ENCODE peak calls at places on chromosomes 11 and 22, in seven cellular contexts. One of them, this sample, is unnamed.

GRCh38 chr11:72965672-72966071 is 151.5 kb downstream of the ATG16L2 start:
- DNase-seq in stomach: no peak
- DNase-seq in cardiac muscle cell: no peak
- DNase-seq in psoas muscle: no peak
- DNase-seq in tibial nerve: no peak
- DNase-seq in left ventricle myocardium inferior: no peak
- DNase-seq in small intestine: no peak
- DNase-seq in this sample: no peak

GRCh38 chr11:104127828-104128227 is 36.1 kb downstream of the PDGFD start:
- DNase-seq in stomach: no peak
- DNase-seq in cardiac muscle cell: peak; percentile 64
- DNase-seq in psoas muscle: no peak
- DNase-seq in tibial nerve: no peak
- DNase-seq in left ventricle myocardium inferior: no peak
- DNase-seq in small intestine: no peak
- DNase-seq in this sample: no peak

GRCh38 chr22:46355369-46355995 is 20.0 kb downstream of the TRMU start:
- DNase-seq in stomach: peak; percentile 80
- DNase-seq in cardiac muscle cell: peak; percentile 68
- DNase-seq in psoas muscle: peak; percentile 65
- DNase-seq in tibial nerve: peak; percentile 28
- DNase-seq in left ventricle myocardium inferior: peak; percentile 65
- DNase-seq in small intestine: peak; percentile 51
- DNase-seq in this sample: peak; percentile 86

GRCh38 chr22:45551310-45552016 is 48.8 kb downstream of the FBLN1 start:
- DNase-seq in stomach: no peak
- DNase-seq in cardiac muscle cell: peak; percentile 28
- DNase-seq in psoas muscle: peak; percentile 48
- DNase-seq in tibial nerve: no peak
- DNase-seq in left ventricle myocardium inferior: no peak
- DNase-seq in small intestine: no peak
- DNase-seq in this sample: peak; percentile 57

GRCh38 chr11:78657441-78657840 is 82.8 kb upstream of the NARS2 start:
- DNase-seq in stomach: no peak
- DNase-seq in cardiac muscle cell: no peak
- DNase-seq in psoas muscle: no peak
- DNase-seq in tibial nerve: no peak
- DNase-seq in left ventricle myocardium inferior: no peak
- DNase-seq in small intestine: no peak
- DNase-seq in this sample: no peak

GRCh38 chr11:65858354-65859133 is 564 bp upstream of the CFL1 start:
- DNase-seq in stomach: no peak
- DNase-seq in cardiac muscle cell: no peak
- DNase-seq in psoas muscle: no peak
- DNase-seq in tibial nerve: no peak
- DNase-seq in left ventricle myocardium inferior: no peak
- DNase-seq in small intestine: no peak
- DNase-seq in this sample: no peak

GRCh38 chr11:97973352-97973857 is 1047.3 kb upstream of the CNTN5 start:
- DNase-seq in stomach: no peak
- DNase-seq in cardiac muscle cell: no peak
- DNase-seq in psoas muscle: no peak
- DNase-seq in tibial nerve: no peak
- DNase-seq in left ventricle myocardium inferior: no peak
- DNase-seq in small intestine: no peak
- DNase-seq in this sample: no peak

GRCh38 chr11:120642196-120642894 is 130.8 kb downstream of the GRIK4 start:
- DNase-seq in stomach: no peak
- DNase-seq in cardiac muscle cell: no peak
- DNase-seq in psoas muscle: no peak
- DNase-seq in tibial nerve: no peak
- DNase-seq in left ventricle myocardium inferior: no peak
- DNase-seq in small intestine: no peak
- DNase-seq in this sample: no peak

GRCh38 chr11:94769897-94770296 is 1.7 kb downstream of the AMOTL1 start:
- DNase-seq in stomach: no peak
- DNase-seq in cardiac muscle cell: no peak
- DNase-seq in psoas muscle: peak; percentile 32
- DNase-seq in tibial nerve: no peak
- DNase-seq in left ventricle myocardium inferior: no peak
- DNase-seq in small intestine: no peak
- DNase-seq in this sample: peak; percentile 59

GRCh38 chr11:110565344-110565684 is 135.6 kb downstream of the FDX1 start:
- DNase-seq in stomach: no peak
- DNase-seq in cardiac muscle cell: peak; percentile 63
- DNase-seq in psoas muscle: no peak
- DNase-seq in tibial nerve: no peak
- DNase-seq in left ventricle myocardium inferior: no peak
- DNase-seq in small intestine: no peak
- DNase-seq in this sample: no peak

GRCh38 chr22:39592104-39593060 is 21.8 kb downstream of the CACNA1I start:
- DNase-seq in stomach: peak; percentile 40
- DNase-seq in cardiac muscle cell: peak; percentile 82
- DNase-seq in psoas muscle: peak; percentile 44
- DNase-seq in tibial nerve: no peak
- DNase-seq in left ventricle myocardium inferior: no peak
- DNase-seq in small intestine: peak; percentile 20
- DNase-seq in this sample: peak; percentile 73

GRCh38 chr11:75148436-75148983 is 2.4 kb upstream of the SLCO2B1 start:
- DNase-seq in stomach: no peak
- DNase-seq in cardiac muscle cell: no peak
- DNase-seq in psoas muscle: no peak
- DNase-seq in tibial nerve: no peak
- DNase-seq in left ventricle myocardium inferior: no peak
- DNase-seq in small intestine: no peak
- DNase-seq in this sample: no peak

GRCh38 chr22:27634043-27634442 is 167.5 kb downstream of the MN1 start:
- DNase-seq in stomach: no peak
- DNase-seq in cardiac muscle cell: no peak
- DNase-seq in psoas muscle: no peak
- DNase-seq in tibial nerve: no peak
- DNase-seq in left ventricle myocardium inferior: no peak
- DNase-seq in small intestine: no peak
- DNase-seq in this sample: no peak

GRCh38 chr11:77038029-77038824 is 4.0 kb downstream of the B3GNT6 start:
- DNase-seq in stomach: no peak
- DNase-seq in cardiac muscle cell: no peak
- DNase-seq in psoas muscle: no peak
- DNase-seq in tibial nerve: no peak
- DNase-seq in left ventricle myocardium inferior: no peak
- DNase-seq in small intestine: no peak
- DNase-seq in this sample: no peak

GRCh38 chr22:17483670-17484372 is 79.5 kb upstream of the SLC25A18 start:
- DNase-seq in stomach: no peak
- DNase-seq in cardiac muscle cell: peak; percentile 7
- DNase-seq in psoas muscle: no peak
- DNase-seq in tibial nerve: no peak
- DNase-seq in left ventricle myocardium inferior: no peak
- DNase-seq in small intestine: no peak
- DNase-seq in this sample: no peak

GRCh38 chr22:17486719-17487118 is 76.6 kb upstream of the SLC25A18 start:
- DNase-seq in stomach: no peak
- DNase-seq in cardiac muscle cell: no peak
- DNase-seq in psoas muscle: no peak
- DNase-seq in tibial nerve: no peak
- DNase-seq in left ventricle myocardium inferior: no peak
- DNase-seq in small intestine: no peak
- DNase-seq in this sample: no peak

GRCh38 chr22:17484608-17485007 is 78.7 kb upstream of the SLC25A18 start:
- DNase-seq in stomach: no peak
- DNase-seq in cardiac muscle cell: no peak
- DNase-seq in psoas muscle: no peak
- DNase-seq in tibial nerve: no peak
- DNase-seq in left ventricle myocardium inferior: no peak
- DNase-seq in small intestine: no peak
- DNase-seq in this sample: no peak

GRCh38 chr22:17489101-17489500 is 74.2 kb upstream of the SLC25A18 start:
- DNase-seq in stomach: no peak
- DNase-seq in cardiac muscle cell: no peak
- DNase-seq in psoas muscle: no peak
- DNase-seq in tibial nerve: no peak
- DNase-seq in left ventricle myocardium inferior: no peak
- DNase-seq in small intestine: no peak
- DNase-seq in this sample: no peak

DNA sequence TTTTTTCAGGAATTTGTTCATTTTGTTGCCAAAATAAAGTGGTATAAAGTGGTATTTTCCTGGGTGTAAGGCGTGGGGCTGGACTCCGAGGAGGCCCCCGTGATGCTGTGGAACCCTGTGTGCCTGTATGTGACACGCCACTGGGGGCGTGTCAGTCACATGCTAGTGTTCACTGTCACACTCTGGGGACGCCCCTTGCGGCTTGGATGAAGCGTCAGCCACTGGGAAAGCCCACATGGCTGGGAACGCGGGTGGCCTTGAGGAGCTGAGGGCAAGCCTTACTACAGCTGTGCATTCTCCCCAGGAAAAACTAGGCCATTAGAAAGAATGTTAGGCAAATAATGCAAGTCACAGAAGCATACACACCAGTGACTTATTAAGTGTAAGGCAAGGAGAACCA is 77.0 kb upstream of the SLC25A18 start:
- DNase-seq in stomach: no peak
- DNase-seq in cardiac muscle cell: no peak
- DNase-seq in psoas muscle: peak; percentile 34
- DNase-seq in tibial nerve: no peak
- DNase-seq in left ventricle myocardium inferior: no peak
- DNase-seq in small intestine: no peak
- DNase-seq in this sample: no peak
- H3K4me1 ChIP-seq in stomach: no peaks in the 10 kb centered on the region
- H3K4me1 ChIP-seq in cardiac muscle cell: peaks cover 6% of the 10 kb centered on the region
- H3K4me1 ChIP-seq in psoas muscle: peaks cover 24% of the 10 kb centered on the region
- H3K4me1 ChIP-seq in tibial nerve: no peaks in the 10 kb centered on the region
- H3K4me1 ChIP-seq in left ventricle myocardium inferior: peaks cover 24% of the 10 kb centered on the region
- H3K4me1 ChIP-seq in small intestine: no peaks in the 10 kb centered on the region
- H3K4me1 ChIP-seq in this sample: no peaks in the 10 kb centered on the region

DNA sequence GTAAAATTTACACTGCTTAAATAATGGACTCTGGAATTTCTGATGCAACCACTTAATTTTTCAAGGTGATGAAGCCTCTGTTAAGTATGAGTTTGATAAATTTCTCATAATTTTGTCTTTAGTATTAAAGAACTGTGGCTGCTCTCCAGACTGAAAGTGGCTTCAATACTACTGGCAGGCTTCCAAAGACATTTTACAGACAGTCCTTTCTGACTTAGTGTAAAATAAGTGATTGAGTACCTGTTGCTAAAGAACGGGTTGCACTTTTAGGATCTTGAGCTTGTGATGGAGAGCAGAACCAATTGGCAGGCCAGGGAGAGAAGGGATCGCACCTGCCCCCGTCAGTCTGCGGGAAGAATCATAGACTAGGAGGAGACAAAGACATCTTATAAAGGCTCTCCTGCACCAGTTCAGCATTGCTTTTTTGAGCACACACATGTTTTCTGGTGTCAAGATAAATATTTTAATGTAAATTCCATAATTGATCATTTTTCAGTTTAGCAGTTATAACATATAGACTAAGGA is 4.4 kb downstream of the NCAM1 start:
- DNase-seq in stomach: no peak
- DNase-seq in cardiac muscle cell: no peak
- DNase-seq in psoas muscle: peak; percentile 16
- DNase-seq in tibial nerve: no peak
- DNase-seq in left ventricle myocardium inferior: no peak
- DNase-seq in small intestine: no peak
- DNase-seq in this sample: no peak
- H3K27me3 ChIP-seq in stomach: peaks cover 29% of the 10 kb centered on the region
- H3K27me3 ChIP-seq in cardiac muscle cell: no peaks in the 10 kb centered on the region
- H3K27me3 ChIP-seq in psoas muscle: no peaks in the 10 kb centered on the region
- H3K27me3 ChIP-seq in tibial nerve: peaks cover 34% of the 10 kb centered on the region
- H3K27me3 ChIP-seq in left ventricle myocardium inferior: peaks cover 52% of the 10 kb centered on the region
- H3K27me3 ChIP-seq in small intestine: peaks cover 8% of the 10 kb centered on the region
- H3K27me3 ChIP-seq in this sample: no peaks in the 10 kb centered on the region

DNA sequence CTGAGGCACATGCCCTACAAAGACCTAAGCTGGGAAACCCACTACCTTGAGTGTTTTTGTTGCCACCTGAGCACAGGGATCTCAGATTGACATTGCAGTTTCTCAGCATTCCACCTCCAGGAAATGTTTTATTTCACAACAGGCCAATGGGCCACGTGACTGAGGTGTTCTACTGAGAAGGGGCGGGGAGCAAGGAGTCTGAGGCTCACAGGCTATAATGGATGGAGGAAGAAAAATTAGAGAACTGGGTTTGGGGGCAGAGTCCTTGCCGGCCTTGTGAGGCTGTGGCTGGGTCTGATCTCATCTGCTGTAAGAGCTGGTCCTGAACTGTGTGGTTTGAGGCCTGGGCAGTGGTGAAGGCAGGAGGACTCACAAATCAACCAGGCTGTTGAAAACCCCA is 40.7 kb downstream of the ZNF202 start:
- DNase-seq in stomach: no peak
- DNase-seq in cardiac muscle cell: no peak
- DNase-seq in psoas muscle: no peak
- DNase-seq in tibial nerve: no peak
- DNase-seq in left ventricle myocardium inferior: no peak
- DNase-seq in small intestine: peak; percentile 64
- DNase-seq in this sample: no peak
- H3K4me1 ChIP-seq in stomach: no peaks in the 10 kb centered on the region
- H3K4me1 ChIP-seq in cardiac muscle cell: peaks cover 5% of the 10 kb centered on the region
- H3K4me1 ChIP-seq in psoas muscle: peaks cover 5% of the 10 kb centered on the region
- H3K4me1 ChIP-seq in tibial nerve: no peaks in the 10 kb centered on the region
- H3K4me1 ChIP-seq in left ventricle myocardium inferior: no peaks in the 10 kb centered on the region
- H3K4me1 ChIP-seq in small intestine: no peaks in the 10 kb centered on the region
- H3K4me1 ChIP-seq in this sample: no peaks in the 10 kb centered on the region

GRCh38 chr11:57501951-57502350 is 13.6 kb downstream of the SLC43A1 start:
- DNase-seq in stomach: peak; percentile 69
- DNase-seq in cardiac muscle cell: peak; percentile 11
- DNase-seq in psoas muscle: no peak
- DNase-seq in tibial nerve: no peak
- DNase-seq in left ventricle myocardium inferior: no peak
- DNase-seq in small intestine: peak; percentile 59
- DNase-seq in this sample: no peak

GRCh38 chr11:57499413-57499982 is 16.0 kb downstream of the SLC43A1 start:
- DNase-seq in stomach: peak; percentile 97
- DNase-seq in cardiac muscle cell: peak; percentile 99
- DNase-seq in psoas muscle: peak; percentile 97
- DNase-seq in tibial nerve: peak; percentile 97
- DNase-seq in left ventricle myocardium inferior: peak; percentile 98
- DNase-seq in small intestine: peak; percentile 95
- DNase-seq in this sample: peak; percentile 97

GRCh38 chr11:57500926-57501325 is 14.6 kb downstream of the SLC43A1 start:
- DNase-seq in stomach: no peak
- DNase-seq in cardiac muscle cell: no peak
- DNase-seq in psoas muscle: no peak
- DNase-seq in tibial nerve: no peak
- DNase-seq in left ventricle myocardium inferior: no peak
- DNase-seq in small intestine: no peak
- DNase-seq in this sample: no peak

GRCh38 chr11:57499983-57500461 is 15.5 kb downstream of the SLC43A1 start:
- DNase-seq in stomach: no peak
- DNase-seq in cardiac muscle cell: no peak
- DNase-seq in psoas muscle: no peak
- DNase-seq in tibial nerve: no peak
- DNase-seq in left ventricle myocardium inferior: no peak
- DNase-seq in small intestine: no peak
- DNase-seq in this sample: no peak

DNA sequence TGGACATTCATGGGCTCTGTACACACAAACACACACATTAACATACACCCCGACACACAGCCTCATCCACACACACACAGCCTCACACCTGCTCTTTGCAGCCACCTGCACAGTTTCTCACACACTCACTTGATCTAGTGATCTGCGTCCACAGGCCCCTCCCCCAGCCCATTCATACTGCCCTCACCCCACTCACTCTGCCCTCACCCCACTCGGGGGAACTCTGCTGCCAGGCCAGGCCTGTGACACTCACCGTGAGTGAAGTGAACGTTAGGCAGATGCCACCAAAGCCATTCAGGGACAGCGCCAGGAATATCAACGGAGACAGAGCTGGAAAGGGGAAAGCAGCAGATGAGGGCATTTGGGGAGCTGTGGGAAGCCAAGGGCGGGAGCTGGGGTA is 15.0 kb downstream of the SLC43A1 start:
- DNase-seq in stomach: no peak
- DNase-seq in cardiac muscle cell: no peak
- DNase-seq in psoas muscle: no peak
- DNase-seq in tibial nerve: no peak
- DNase-seq in left ventricle myocardium inferior: no peak
- DNase-seq in small intestine: no peak
- DNase-seq in this sample: no peak
- H3K27me3 ChIP-seq in stomach: no peaks in the 10 kb centered on the region
- H3K27me3 ChIP-seq in cardiac muscle cell: no peaks in the 10 kb centered on the region
- H3K27me3 ChIP-seq in psoas muscle: no peaks in the 10 kb centered on the region
- H3K27me3 ChIP-seq in tibial nerve: no peaks in the 10 kb centered on the region
- H3K27me3 ChIP-seq in left ventricle myocardium inferior: no peaks in the 10 kb centered on the region
- H3K27me3 ChIP-seq in small intestine: no peaks in the 10 kb centered on the region
- H3K27me3 ChIP-seq in this sample: no peaks in the 10 kb centered on the region

This sample was measured in aorta.